ENCODE peak calls at places on chromosomes 2 and 18, in five cellular contexts. One of them, this sample, is unnamed.

GRCh38 chr18:60895181-60895580 is 438.0 kb upstream of the CDH20 start:
- DNase-seq in AG04450: no peak
- DNase-seq in iPS DF 6.9: no peak
- DNase-seq in hepatocyte: no peak
- DNase-seq in mammary epithelial cell: peak; percentile 45
- DNase-seq in this sample: peak; percentile 48

GRCh38 chr18:48940854-48941531 is 9.8 kb downstream of the SMAD7 start:
- DNase-seq in hepatocyte: no peak
- DNase-seq in AG04450: no peak
- DNase-seq in mammary epithelial cell: no peak
- DNase-seq in iPS DF 6.9: no peak
- DNase-seq in this sample: no peak

GRCh38 chr2:159710601-159711180 is 1.6 kb upstream of the MARCHF7 start:
- DNase-seq in mammary epithelial cell: no peak
- DNase-seq in AG04450: no peak
- DNase-seq in hepatocyte: no peak
- DNase-seq in iPS DF 6.9: no peak
- DNase-seq in this sample: no peak

GRCh38 chr2:23293756-23294155 is 91.2 kb upstream of the KLHL29 start:
- DNase-seq in AG04450: no peak
- DNase-seq in hepatocyte: no peak
- DNase-seq in mammary epithelial cell: no peak
- DNase-seq in iPS DF 6.9: no peak
- DNase-seq in this sample: no peak

GRCh38 chr2:240512666-240513535 is 44.9 kb downstream of the ANKMY1 start:
- DNase-seq in mammary epithelial cell: no peak
- DNase-seq in AG04450: no peak
- DNase-seq in hepatocyte: no peak
- DNase-seq in iPS DF 6.9: no peak
- DNase-seq in this sample: no peak

GRCh38 chr2:104028066-104028465 is 825.8 kb upstream of the POU3F3 start:
- DNase-seq in mammary epithelial cell: no peak
- DNase-seq in AG04450: no peak
- DNase-seq in iPS DF 6.9: no peak
- DNase-seq in hepatocyte: no peak
- DNase-seq in this sample: no peak

GRCh38 chr2:29166237-29166630 is 51.0 kb downstream of the CLIP4 start:
- DNase-seq in AG04450: no peak
- DNase-seq in hepatocyte: no peak
- DNase-seq in iPS DF 6.9: no peak
- DNase-seq in mammary epithelial cell: no peak
- DNase-seq in this sample: peak; percentile 26

GRCh38 chr18:68391801-68392200 is 323.1 kb downstream of the TMX3 start:
- DNase-seq in iPS DF 6.9: no peak
- DNase-seq in AG04450: no peak
- DNase-seq in hepatocyte: no peak
- DNase-seq in mammary epithelial cell: no peak
- DNase-seq in this sample: no peak

GRCh38 chr2:216006164-216006663 is 7.1 kb downstream of the MREG start:
- DNase-seq in iPS DF 6.9: no peak
- DNase-seq in AG04450: no peak
- DNase-seq in hepatocyte: no peak
- DNase-seq in mammary epithelial cell: peak; percentile 98
- DNase-seq in this sample: peak; percentile 69

GRCh38 chr2:173150087-173150486 is 74.4 kb downstream of the MAP3K20 start:
- DNase-seq in iPS DF 6.9: no peak
- DNase-seq in mammary epithelial cell: peak; percentile 56
- DNase-seq in AG04450: no peak
- DNase-seq in hepatocyte: no peak
- DNase-seq in this sample: no peak

GRCh38 chr18:54251606-54252400 is 17.5 kb upstream of the POLI start:
- DNase-seq in iPS DF 6.9: no peak
- DNase-seq in AG04450: no peak
- DNase-seq in mammary epithelial cell: no peak
- DNase-seq in hepatocyte: no peak
- DNase-seq in this sample: no peak

GRCh38 chr18:25233582-25234362 is 118.2 kb downstream of the ZNF521 start:
- DNase-seq in hepatocyte: no peak
- DNase-seq in mammary epithelial cell: no peak
- DNase-seq in AG04450: no peak
- DNase-seq in iPS DF 6.9: no peak
- DNase-seq in this sample: no peak

GRCh38 chr18:23809411-23809810 is 120.2 kb downstream of the LAMA3 start:
- DNase-seq in hepatocyte: no peak
- DNase-seq in iPS DF 6.9: no peak
- DNase-seq in AG04450: no peak
- DNase-seq in mammary epithelial cell: no peak
- DNase-seq in this sample: no peak

GRCh38 chr2:190755796-190756415 is 107.0 kb downstream of the NAB1 start:
- DNase-seq in mammary epithelial cell: no peak
- DNase-seq in iPS DF 6.9: no peak
- DNase-seq in hepatocyte: no peak
- DNase-seq in AG04450: peak; percentile 8
- DNase-seq in this sample: no peak

GRCh38 chr18:59917422-59917821 is 17.6 kb downstream of the PMAIP1 start:
- DNase-seq in iPS DF 6.9: no peak
- DNase-seq in hepatocyte: no peak
- DNase-seq in AG04450: no peak
- DNase-seq in mammary epithelial cell: peak; percentile 68
- DNase-seq in this sample: no peak

GRCh38 chr2:234989183-234989701 is 37.4 kb downstream of the SH3BP4 start:
- DNase-seq in AG04450: no peak
- DNase-seq in mammary epithelial cell: peak; percentile 89
- DNase-seq in hepatocyte: no peak
- DNase-seq in iPS DF 6.9: no peak
- DNase-seq in this sample: no peak

GRCh38 chr2:11697103-11697871 is 27.3 kb upstream of the NTSR2 start:
- DNase-seq in hepatocyte: peak; percentile 26
- DNase-seq in AG04450: no peak
- DNase-seq in iPS DF 6.9: no peak
- DNase-seq in mammary epithelial cell: peak; percentile 71
- DNase-seq in this sample: no peak

GRCh38 chr2:109562421-109562820 is 51.3 kb downstream of the SEPTIN10 start:
- DNase-seq in AG04450: no peak
- DNase-seq in hepatocyte: no peak
- DNase-seq in mammary epithelial cell: peak; percentile 34
- DNase-seq in iPS DF 6.9: no peak
- DNase-seq in this sample: no peak

GRCh38 chr18:23887035-23887434 is 127.5 kb upstream of the TTC39C start:
- DNase-seq in AG04450: no peak
- DNase-seq in mammary epithelial cell: peak; percentile 30
- DNase-seq in iPS DF 6.9: no peak
- DNase-seq in hepatocyte: no peak
- DNase-seq in this sample: no peak

GRCh38 chr2:1658394-1659151 is 85.7 kb downstream of the PXDN start:
- DNase-seq in hepatocyte: no peak
- DNase-seq in AG04450: no peak
- DNase-seq in mammary epithelial cell: no peak
- DNase-seq in iPS DF 6.9: no peak
- DNase-seq in this sample: no peak

GRCh38 chr2:200482194-200482593 is 27.7 kb downstream of the KCTD18 start:
- DNase-seq in hepatocyte: no peak
- DNase-seq in AG04450: no peak
- DNase-seq in iPS DF 6.9: no peak
- DNase-seq in mammary epithelial cell: no peak
- DNase-seq in this sample: no peak

GRCh38 chr2:131125195-131125757 is 20.1 kb downstream of the PLEKHB2 start:
- DNase-seq in AG04450: no peak
- DNase-seq in hepatocyte: peak; percentile 19
- DNase-seq in iPS DF 6.9: no peak
- DNase-seq in mammary epithelial cell: no peak
- DNase-seq in this sample: no peak

GRCh38 chr2:113240150-113240914 is 38.4 kb downstream of the PAX8 start:
- DNase-seq in hepatocyte: peak; percentile 60
- DNase-seq in AG04450: peak; percentile 83
- DNase-seq in mammary epithelial cell: peak; percentile 95
- DNase-seq in iPS DF 6.9: no peak
- DNase-seq in this sample: peak; percentile 92

GRCh38 chr18:59460060-59460395 is 101.0 kb upstream of the LMAN1 start:
- DNase-seq in hepatocyte: no peak
- DNase-seq in iPS DF 6.9: no peak
- DNase-seq in mammary epithelial cell: no peak
- DNase-seq in AG04450: peak; percentile 11
- DNase-seq in this sample: no peak

GRCh38 chr2:43637030-43637803 is at the start of gene PLEKHH2:
- DNase-seq in mammary epithelial cell: peak; percentile 79
- DNase-seq in hepatocyte: peak; percentile 93
- DNase-seq in AG04450: peak; percentile 51
- DNase-seq in iPS DF 6.9: peak; percentile 74
- DNase-seq in this sample: peak; percentile 29

GRCh38 chr2:171042253-171042969 is 113.4 kb downstream of the GORASP2 start:
- DNase-seq in AG04450: no peak
- DNase-seq in iPS DF 6.9: no peak
- DNase-seq in mammary epithelial cell: no peak
- DNase-seq in hepatocyte: no peak
- DNase-seq in this sample: no peak

GRCh38 chr2:44759823-44760222 is 181.7 kb upstream of the SIX3 start:
- DNase-seq in mammary epithelial cell: no peak
- DNase-seq in iPS DF 6.9: no peak
- DNase-seq in AG04450: no peak
- DNase-seq in hepatocyte: no peak
- DNase-seq in this sample: no peak

GRCh38 chr2:47078541-47079482 is 76.3 kb downstream of the STPG4 start:
- DNase-seq in hepatocyte: peak; percentile 58
- DNase-seq in iPS DF 6.9: no peak
- DNase-seq in mammary epithelial cell: no peak
- DNase-seq in AG04450: no peak
- DNase-seq in this sample: no peak
- H3K27ac ChIP-seq in hepatocyte: peak overlapping the region; percentile 89
- H3K27ac ChIP-seq in iPS DF 6.9: no peak overlapping the region
- H3K27ac ChIP-seq in mammary epithelial cell: no peak overlapping the region
- H3K27ac ChIP-seq in AG04450: no peak overlapping the region
- H3K27ac ChIP-seq in this sample: no peak overlapping the region

GRCh38 chr2:124171472-124172063 is 146.5 kb downstream of the CNTNAP5 start:
- DNase-seq in AG04450: no peak
- DNase-seq in mammary epithelial cell: no peak
- DNase-seq in hepatocyte: no peak
- DNase-seq in iPS DF 6.9: no peak
- DNase-seq in this sample: no peak
- H3K27ac ChIP-seq in AG04450: no peak overlapping the region
- H3K27ac ChIP-seq in mammary epithelial cell: no peak overlapping the region
- H3K27ac ChIP-seq in hepatocyte: no peak overlapping the region
- H3K27ac ChIP-seq in iPS DF 6.9: no peak overlapping the region
- H3K27ac ChIP-seq in this sample: no peak overlapping the region

GRCh38 chr18:9877655-9878014 is 8.1 kb upstream of the TXNDC2 start:
- DNase-seq in iPS DF 6.9: no peak
- DNase-seq in mammary epithelial cell: no peak
- DNase-seq in hepatocyte: no peak
- DNase-seq in AG04450: no peak
- DNase-seq in this sample: no peak
- H3K27ac ChIP-seq in iPS DF 6.9: no peak overlapping the region
- H3K27ac ChIP-seq in mammary epithelial cell: peak overlapping the region; percentile 75
- H3K27ac ChIP-seq in hepatocyte: peak overlapping the region; percentile 86
- H3K27ac ChIP-seq in AG04450: peak overlapping the region; percentile 76
- H3K27ac ChIP-seq in this sample: peak overlapping the region; percentile 64

DNA sequence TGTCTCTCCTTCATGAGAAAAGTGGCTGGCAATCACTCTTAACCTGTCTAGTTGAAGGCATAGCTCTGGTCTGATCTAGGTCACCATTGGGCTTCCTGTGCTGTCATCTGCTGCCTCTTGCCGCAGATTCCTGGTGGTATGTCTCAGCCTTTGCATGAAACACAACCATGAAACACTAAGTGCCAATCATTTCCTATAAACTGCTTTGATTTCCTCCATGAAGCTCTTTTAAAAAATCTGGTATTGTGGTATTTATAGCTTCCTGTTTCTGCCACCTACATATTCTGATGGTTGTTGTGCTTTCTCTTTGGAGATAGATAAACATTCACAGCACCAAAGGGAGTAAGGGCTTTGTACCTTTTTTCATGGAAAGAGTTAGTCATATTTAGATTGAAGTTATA is 120.0 kb upstream of the EPC2 start:
- DNase-seq in iPS DF 6.9: no peak
- DNase-seq in hepatocyte: no peak
- DNase-seq in AG04450: no peak
- DNase-seq in mammary epithelial cell: no peak
- DNase-seq in this sample: no peak
- H3K27ac ChIP-seq in iPS DF 6.9: no peak overlapping the region
- H3K27ac ChIP-seq in hepatocyte: no peak overlapping the region
- H3K27ac ChIP-seq in AG04450: no peak overlapping the region
- H3K27ac ChIP-seq in mammary epithelial cell: no peak overlapping the region
- H3K27ac ChIP-seq in this sample: no peak overlapping the region

DNA sequence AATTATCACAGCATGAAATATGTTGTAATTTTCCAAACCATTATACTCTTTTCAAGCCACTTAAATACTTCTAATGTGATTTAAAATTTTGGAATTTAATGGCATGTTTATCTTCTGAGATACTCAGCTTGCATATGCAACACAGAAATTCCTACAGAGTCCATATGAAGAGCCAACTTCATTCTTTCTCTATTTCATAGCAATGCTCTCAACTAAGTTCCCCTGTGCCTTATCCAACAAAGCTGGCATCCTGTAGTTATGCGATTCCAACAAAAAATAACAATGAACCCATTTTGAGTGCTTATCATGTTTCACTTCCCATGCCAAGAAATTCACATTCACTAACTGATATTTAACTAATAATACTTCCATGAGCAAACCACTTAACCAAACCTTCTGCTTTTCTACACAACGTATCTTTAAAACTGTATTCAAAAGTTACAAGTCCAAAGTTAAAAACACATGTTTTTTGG is 113.4 kb upstream of the WDR75 start:
- DNase-seq in hepatocyte: no peak
- DNase-seq in AG04450: no peak
- DNase-seq in iPS DF 6.9: no peak
- DNase-seq in mammary epithelial cell: no peak
- DNase-seq in this sample: no peak
- H3K27ac ChIP-seq in hepatocyte: peak overlapping the region; percentile 3
- H3K27ac ChIP-seq in AG04450: no peak overlapping the region
- H3K27ac ChIP-seq in iPS DF 6.9: no peak overlapping the region
- H3K27ac ChIP-seq in mammary epithelial cell: no peak overlapping the region
- H3K27ac ChIP-seq in this sample: no peak overlapping the region

GRCh38 chr2:239112127-239112774 is 264.4 kb downstream of the TWIST2 start:
- DNase-seq in mammary epithelial cell: no peak
- DNase-seq in AG04450: no peak
- DNase-seq in hepatocyte: no peak
- DNase-seq in iPS DF 6.9: no peak
- DNase-seq in this sample: no peak
- H3K27ac ChIP-seq in mammary epithelial cell: no peak overlapping the region
- H3K27ac ChIP-seq in AG04450: no peak overlapping the region
- H3K27ac ChIP-seq in hepatocyte: no peak overlapping the region
- H3K27ac ChIP-seq in iPS DF 6.9: no peak overlapping the region
- H3K27ac ChIP-seq in this sample: no peak overlapping the region

GRCh38 chr18:829432-829831 is 17.4 kb upstream of the YES1 start:
- DNase-seq in iPS DF 6.9: no peak
- DNase-seq in hepatocyte: no peak
- DNase-seq in AG04450: no peak
- DNase-seq in mammary epithelial cell: no peak
- DNase-seq in this sample: no peak
- H3K27ac ChIP-seq in iPS DF 6.9: no peak overlapping the region
- H3K27ac ChIP-seq in hepatocyte: no peak overlapping the region
- H3K27ac ChIP-seq in AG04450: no peak overlapping the region
- H3K27ac ChIP-seq in mammary epithelial cell: no peak overlapping the region
- H3K27ac ChIP-seq in this sample: no peak overlapping the region

This sample was measured in epithelial cell of prostate.